ENCODE peak calls at places on chromosomes 3 and 15, in four cellular contexts. One of them, this sample, is unnamed.

GRCh38 chr15:66923438-66923881 is 141.9 kb upstream of the SMAD3 start:
- DNase-seq in HepG2: peak
- DNase-seq in H1: peak
- DNase-seq in GM12878: no peak
- DNase-seq in this sample: peak

GRCh38 chr3:123110238-123110952 is 43.6 kb downstream of the PDIA5 start:
- DNase-seq in HepG2: no peak
- DNase-seq in H1: no peak
- DNase-seq in GM12878: no peak
- DNase-seq in this sample: no peak

GRCh38 chr3:50390523-50391177 is 31.3 kb upstream of the TMEM115 start:
- DNase-seq in HepG2: no peak
- DNase-seq in H1: no peak
- DNase-seq in GM12878: no peak
- DNase-seq in this sample: no peak

GRCh38 chr3:23096041-23096440 is 107.1 kb upstream of the UBE2E2 start:
- DNase-seq in HepG2: no peak
- DNase-seq in H1: no peak
- DNase-seq in GM12878: no peak
- DNase-seq in this sample: peak

GRCh38 chr15:40096094-40096876 is 12.4 kb downstream of the BMF start:
- DNase-seq in HepG2: no peak
- DNase-seq in H1: no peak
- DNase-seq in GM12878: peak
- DNase-seq in this sample: no peak

GRCh38 chr3:165204445-165204844 is 8.3 kb upstream of the SLITRK3 start:
- DNase-seq in HepG2: no peak
- DNase-seq in H1: no peak
- DNase-seq in GM12878: no peak
- DNase-seq in this sample: no peak

GRCh38 chr3:129046037-129046731 is 14.4 kb upstream of the GP9 start:
- DNase-seq in HepG2: no peak
- DNase-seq in H1: peak
- DNase-seq in GM12878: no peak
- DNase-seq in this sample: no peak

GRCh38 chr3:14208977-14209394 is 30.4 kb downstream of the LSM3 start:
- DNase-seq in HepG2: no peak
- DNase-seq in H1: no peak
- DNase-seq in GM12878: no peak
- DNase-seq in this sample: no peak

GRCh38 chr15:90718232-90718631 is 1.1 kb downstream of the BLM start:
- DNase-seq in HepG2: no peak
- DNase-seq in H1: no peak
- DNase-seq in GM12878: no peak
- DNase-seq in this sample: no peak

GRCh38 chr3:26631385-26631738 is 8.8 kb downstream of the LRRC3B start:
- DNase-seq in HepG2: no peak
- DNase-seq in H1: no peak
- DNase-seq in GM12878: no peak
- DNase-seq in this sample: no peak

GRCh38 chr15:75024102-75024636 is 779 bp downstream of the PPCDC start:
- DNase-seq in HepG2: no peak
- DNase-seq in H1: no peak
- DNase-seq in GM12878: no peak
- DNase-seq in this sample: no peak

GRCh38 chr15:67520276-67520975 is 505 bp upstream of the C15orf61 start:
- DNase-seq in HepG2: no peak
- DNase-seq in H1: no peak
- DNase-seq in GM12878: no peak
- DNase-seq in this sample: no peak

GRCh38 chr3:36701903-36702374 is 62.4 kb downstream of the DCLK3 start:
- DNase-seq in HepG2: no peak
- DNase-seq in H1: no peak
- DNase-seq in GM12878: no peak
- DNase-seq in this sample: no peak

GRCh38 chr3:14780927-14781507 is 37.7 kb upstream of the FGD5 start:
- DNase-seq in HepG2: peak
- DNase-seq in H1: peak
- DNase-seq in GM12878: peak
- DNase-seq in this sample: peak

GRCh38 chr3:148604270-148605085 is 93.2 kb upstream of the AGTR1 start:
- DNase-seq in HepG2: no peak
- DNase-seq in H1: no peak
- DNase-seq in GM12878: no peak
- DNase-seq in this sample: no peak

GRCh38 chr3:192915724-192916123 is 1.9 kb downstream of the MB21D2 start:
- DNase-seq in HepG2: no peak
- DNase-seq in H1: no peak
- DNase-seq in GM12878: no peak
- DNase-seq in this sample: no peak

GRCh38 chr3:60854762-60855161 is 396.5 kb downstream of the FHIT start:
- DNase-seq in HepG2: no peak
- DNase-seq in H1: no peak
- DNase-seq in GM12878: no peak
- DNase-seq in this sample: no peak

GRCh38 chr15:64141798-64142512 is 9.6 kb upstream of the SNX22 start:
- DNase-seq in HepG2: no peak
- DNase-seq in H1: no peak
- DNase-seq in GM12878: no peak
- DNase-seq in this sample: no peak

GRCh38 chr15:31782016-31782783 is 248.1 kb upstream of the CHRNA7 start:
- DNase-seq in HepG2: no peak
- DNase-seq in H1: no peak
- DNase-seq in GM12878: no peak
- DNase-seq in this sample: no peak

GRCh38 chr3:30894521-30895289 is at the start of gene GADL1:
- DNase-seq in HepG2: no peak
- DNase-seq in H1: peak
- DNase-seq in GM12878: no peak
- DNase-seq in this sample: peak

GRCh38 chr15:36632196-36632595 is 52.8 kb downstream of the CDIN1 start:
- DNase-seq in HepG2: no peak
- DNase-seq in H1: no peak
- DNase-seq in GM12878: no peak
- DNase-seq in this sample: no peak

GRCh38 chr15:64844576-64845140 is 2.9 kb downstream of the PLEKHO2 start:
- DNase-seq in HepG2: no peak
- DNase-seq in H1: no peak
- DNase-seq in GM12878: no peak
- DNase-seq in this sample: no peak

GRCh38 chr15:92733934-92734521 is 78.5 kb upstream of the FAM174B start:
- DNase-seq in HepG2: no peak
- DNase-seq in H1: no peak
- DNase-seq in GM12878: no peak
- DNase-seq in this sample: no peak

GRCh38 chr3:53729618-53730017 is 116.6 kb downstream of the CHDH start:
- DNase-seq in HepG2: peak
- DNase-seq in H1: no peak
- DNase-seq in GM12878: no peak
- DNase-seq in this sample: no peak

GRCh38 chr3:114214542-114215341 is 22.6 kb downstream of the ZNF80 start:
- DNase-seq in HepG2: no peak
- DNase-seq in H1: no peak
- DNase-seq in GM12878: no peak
- DNase-seq in this sample: peak

GRCh38 chr3:154137036-154137435 is 15.8 kb downstream of the ARHGEF26 start:
- DNase-seq in HepG2: no peak
- DNase-seq in H1: no peak
- DNase-seq in GM12878: no peak
- DNase-seq in this sample: no peak

GRCh38 chr3:171160326-171160725 is 133.8 kb upstream of the SLC2A2 start:
- DNase-seq in HepG2: no peak
- DNase-seq in H1: no peak
- DNase-seq in GM12878: no peak
- DNase-seq in this sample: no peak

GRCh38 chr15:82176528-82176927 is 86.0 kb downstream of the EFL1 start:
- DNase-seq in HepG2: no peak
- DNase-seq in H1: no peak
- DNase-seq in GM12878: no peak
- DNase-seq in this sample: no peak

GRCh38 chr15:82174471-82174870 is 88.1 kb downstream of the EFL1 start:
- DNase-seq in HepG2: no peak
- DNase-seq in H1: no peak
- DNase-seq in GM12878: no peak
- DNase-seq in this sample: no peak

GRCh38 chr15:82168757-82169156 is 93.8 kb downstream of the EFL1 start:
- DNase-seq in HepG2: no peak
- DNase-seq in H1: no peak
- DNase-seq in GM12878: no peak
- DNase-seq in this sample: no peak

GRCh38 chr15:82173108-82173507 is 89.4 kb downstream of the EFL1 start:
- DNase-seq in HepG2: no peak
- DNase-seq in H1: no peak
- DNase-seq in GM12878: no peak
- DNase-seq in this sample: no peak

GRCh38 chr15:82172506-82172905 is 90.0 kb downstream of the EFL1 start:
- DNase-seq in HepG2: no peak
- DNase-seq in H1: no peak
- DNase-seq in GM12878: no peak
- DNase-seq in this sample: no peak
- TF ChIP-seq ZNF274 in HepG2: no peak
- TF ChIP-seq ZNF274 in H1: no peak
- TF ChIP-seq ZNF274 in GM12878: no peak
- TF ChIP-seq ZNF274 in this sample: no peak

DNA sequence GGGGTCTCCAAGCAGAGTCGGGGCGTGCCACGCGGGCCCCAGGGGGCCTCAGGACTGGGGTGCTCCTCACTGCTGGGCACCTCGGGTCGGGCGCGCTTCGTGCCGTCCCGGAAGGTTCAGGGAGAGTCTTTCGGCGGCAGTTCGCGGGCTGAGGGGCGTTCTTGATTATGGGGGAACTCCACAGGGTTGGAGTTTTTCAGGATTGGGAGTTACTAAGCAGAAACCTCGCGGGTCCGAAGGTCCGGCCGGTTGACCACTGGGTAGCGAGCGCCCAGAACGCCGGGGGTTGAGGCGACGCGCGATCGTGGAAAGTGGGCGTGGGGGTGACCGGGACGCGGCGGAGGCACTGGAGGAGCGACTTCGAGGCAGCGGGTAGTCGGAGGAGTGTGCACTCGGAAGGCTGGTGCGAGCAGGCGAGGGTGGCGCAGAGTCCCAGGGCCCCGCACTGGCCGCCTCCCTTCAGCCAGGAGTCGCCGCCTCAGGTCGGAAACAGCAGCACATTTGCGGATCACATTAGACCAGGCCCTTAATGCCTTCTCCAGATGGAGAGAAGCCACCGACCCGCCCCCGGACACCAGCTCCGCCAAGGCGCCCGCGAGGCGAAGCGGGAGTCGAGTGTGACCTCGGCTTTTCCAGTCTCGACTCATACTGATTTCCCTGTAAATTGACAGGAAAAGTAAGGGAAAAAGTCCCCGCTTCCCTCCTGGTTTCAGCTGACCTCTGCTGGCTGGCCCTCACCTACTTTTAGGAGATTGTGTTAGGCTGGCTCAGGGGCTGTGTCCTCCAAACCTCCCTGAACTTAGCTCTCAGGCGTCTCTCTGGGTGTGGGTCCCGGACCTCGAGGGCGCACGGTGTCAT is 685 bp downstream of the ADAMTSL3 start:
- DNase-seq in HepG2: no peak
- DNase-seq in H1: peak
- DNase-seq in GM12878: no peak
- DNase-seq in this sample: no peak
- TF ChIP-seq SUZ12 in HepG2: no peak
- TF ChIP-seq SUZ12 in H1: peak
- TF ChIP-seq SUZ12 in GM12878: no peak
- TF ChIP-seq SUZ12 in this sample: no peak

DNA sequence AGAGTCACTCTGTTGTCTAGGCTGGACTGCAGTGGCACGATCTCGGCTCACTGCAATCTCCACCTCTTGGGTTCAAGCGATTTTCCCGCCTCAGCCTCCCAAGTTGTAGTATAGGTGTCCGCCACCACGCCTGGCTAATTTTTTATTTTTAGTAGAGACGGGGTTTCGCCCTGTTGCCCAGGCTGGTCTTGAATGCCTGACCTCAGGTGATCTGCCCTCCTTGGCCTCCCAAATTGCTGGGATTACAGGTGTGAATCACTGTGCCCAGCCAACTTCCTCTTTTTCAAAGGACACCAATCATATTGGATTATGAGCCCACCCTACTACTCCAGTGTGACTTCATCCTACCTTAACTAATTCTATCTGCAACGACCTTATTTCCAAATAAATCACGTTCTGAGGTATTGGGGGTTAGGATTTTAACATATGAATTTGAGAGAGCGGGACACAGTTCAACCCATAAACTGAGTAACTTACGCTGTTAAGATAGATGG is 3.2 kb downstream of the ISG20 start:
- DNase-seq in HepG2: no peak
- DNase-seq in H1: no peak
- DNase-seq in GM12878: no peak
- DNase-seq in this sample: no peak
- H3K9ac ChIP-seq in HepG2: no peak
- H3K9ac ChIP-seq in H1: no peak
- H3K9ac ChIP-seq in GM12878: no peak
- H3K9ac ChIP-seq in this sample: no peak

GRCh38 chr15:96052572-96053038 is 277.9 kb upstream of the NR2F2 start:
- DNase-seq in HepG2: no peak
- DNase-seq in H1: peak
- DNase-seq in GM12878: no peak
- DNase-seq in this sample: no peak

GRCh38 chr15:96054606-96055005 is 275.9 kb upstream of the NR2F2 start:
- DNase-seq in HepG2: no peak
- DNase-seq in H1: no peak
- DNase-seq in GM12878: no peak
- DNase-seq in this sample: no peak

GRCh38 chr15:96054029-96054428 is 276.5 kb upstream of the NR2F2 start:
- DNase-seq in HepG2: no peak
- DNase-seq in H1: peak
- DNase-seq in GM12878: no peak
- DNase-seq in this sample: no peak

GRCh38 chr15:96053039-96054021 is 277.2 kb upstream of the NR2F2 start:
- DNase-seq in HepG2: peak
- DNase-seq in H1: peak
- DNase-seq in GM12878: no peak
- DNase-seq in this sample: no peak

GRCh38 chr15:96058103-96058851 is 272.2 kb upstream of the NR2F2 start:
- DNase-seq in HepG2: no peak
- DNase-seq in H1: no peak
- DNase-seq in GM12878: peak
- DNase-seq in this sample: no peak
- TF ChIP-seq ZNF274 in HepG2: no peak
- TF ChIP-seq ZNF274 in H1: no peak
- TF ChIP-seq ZNF274 in GM12878: no peak
- TF ChIP-seq ZNF274 in this sample: no peak

GRCh38 chr15:70054884-70055387 is 42.8 kb downstream of the TLE3 start:
- DNase-seq in HepG2: no peak
- DNase-seq in H1: no peak
- DNase-seq in GM12878: no peak
- DNase-seq in this sample: no peak
- TF ChIP-seq SUZ12 in HepG2: no peak
- TF ChIP-seq SUZ12 in H1: no peak
- TF ChIP-seq SUZ12 in GM12878: no peak
- TF ChIP-seq SUZ12 in this sample: no peak